ENCODE peak calls at places on chromosome 10, in four cellular contexts. Y is choroid plexus epithelial cell, D is lung, N is cardiac fibroblast. T is an unnamed sample.

GRCh38 chr10:105044902-105045301 is 403.8 kb downstream of the SORCS3 start:
- DNase-seq in Y (no peak), D (no peak), N (no peak), T (no peak)

GRCh38 chr10:70053896-70054641 is 1.4 kb downstream of the MACROH2A2 start:
- DNase-seq in Y (peak), D (no peak), N (peak), T (peak)

GRCh38 chr10:75191821-75192568 is 18.6 kb upstream of the VDAC2 start:
- DNase-seq in Y (peak), D (peak), N (peak), T (peak)

GRCh38 chr10:91909178-91909677 is at the start of gene FGFBP3:
- DNase-seq in Y (peak), D (no peak), N (peak), T (peak)

GRCh38 chr10:69512901-69513300 is 60.3 kb downstream of the NEUROG3 start:
- DNase-seq in Y (no peak), D (no peak), N (peak), T (peak)

GRCh38 chr10:107686095-107686494 is 521.6 kb upstream of the SORCS1 start:
- DNase-seq in Y (no peak), D (no peak), N (no peak), T (no peak)

GRCh38 chr10:107540981-107541380 is 376.5 kb upstream of the SORCS1 start:
- DNase-seq in Y (no peak), D (no peak), N (no peak), T (no peak)

GRCh38 chr10:44993922-44994751 is 6.6 kb upstream of the ZNF22 start:
- DNase-seq in Y (peak), D (no peak), N (peak), T (peak)

GRCh38 chr10:75236178-75236825 is 545 bp upstream of the COMTD1 start:
- DNase-seq in Y (no peak), D (no peak), N (no peak), T (no peak)

GRCh38 chr10:112361951-112362770 is 11.8 kb upstream of the ACSL5 start:
- DNase-seq in Y (peak), D (peak), N (peak), T (peak)

GRCh38 chr10:125640609-125641008 is 42.4 kb downstream of the TEX36 start:
- DNase-seq in Y (no peak), D (no peak), N (no peak), T (no peak)

GRCh38 chr10:50501478-50501877 is 122.3 kb downstream of the SGMS1 start:
- DNase-seq in Y (peak), D (no peak), N (peak), T (peak)

GRCh38 chr10:3126741-3127342 is 45.7 kb downstream of the PITRM1 start:
- DNase-seq in Y (peak), D (no peak), N (no peak), T (no peak)

GRCh38 chr10:69421611-69422308 is 5.0 kb upstream of the TACR2 start:
- DNase-seq in Y (no peak), D (peak), N (peak), T (no peak)

GRCh38 chr10:43160067-43160918 is 22.0 kb downstream of the CSGALNACT2 start:
- DNase-seq in Y (peak), D (peak), N (peak), T (peak)

GRCh38 chr10:69816963-69817605 is 15.4 kb downstream of the COL13A1 start:
- DNase-seq in Y (no peak), D (no peak), N (no peak), T (no peak)

GRCh38 chr10:100046088-100046487 is 35.6 kb downstream of the CPN1 start:
- DNase-seq in Y (peak), D (peak), N (peak), T (peak)

GRCh38 chr10:60943372-60944158 is 420 bp downstream of the RHOBTB1 start:
- DNase-seq in Y (peak), D (peak), N (peak), T (peak)

GRCh38 chr10:114491933-114492332 is 87.6 kb upstream of the AFAP1L2 start:
- DNase-seq in Y (no peak), D (no peak), N (no peak), T (peak)

GRCh38 chr10:44070282-44070681 is 314.6 kb downstream of the CXCL12 start:
- DNase-seq in Y (no peak), D (no peak), N (no peak), T (no peak)

GRCh38 chr10:64115913-64116643 is 594.9 kb downstream of the REEP3 start:
- DNase-seq in Y (peak), D (no peak), N (peak), T (no peak)

GRCh38 chr10:121928528-121928884 is 675 bp upstream of the ATE1 start:
- DNase-seq in Y (peak), D (no peak), N (peak), T (peak)

DNA sequence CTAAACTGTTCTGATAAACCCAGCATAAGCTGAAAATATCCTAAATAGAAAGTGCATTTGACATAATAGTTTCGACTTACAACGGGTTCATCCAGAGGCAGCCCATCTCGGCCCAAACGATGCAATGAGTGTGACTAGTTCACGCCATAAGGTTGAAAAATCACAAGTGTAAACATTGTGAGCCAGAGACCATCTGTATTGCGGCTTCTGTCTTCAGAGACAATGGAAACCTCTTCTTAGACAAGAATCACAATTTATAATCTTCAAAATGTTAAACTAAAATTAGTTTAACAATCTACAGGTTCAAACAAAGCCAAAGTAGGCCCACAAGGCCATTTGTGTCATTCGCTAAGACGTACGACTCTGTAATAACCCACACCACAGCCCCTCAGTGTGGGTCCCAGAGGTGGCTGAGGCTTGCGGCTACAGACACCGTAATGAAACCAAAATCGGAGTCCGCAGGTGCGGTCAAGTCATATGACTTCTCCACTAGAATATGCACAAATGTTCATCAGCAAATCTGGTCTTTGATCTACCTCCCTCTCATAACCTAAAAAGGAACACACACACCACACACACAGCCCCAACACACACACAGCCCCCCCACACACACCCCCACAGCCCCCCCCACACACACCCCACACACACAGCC is 81.8 kb downstream of the DIP2C start:
- DNase-seq in Y (no peak), D (no peak), N (no peak), T (no peak)
- H3K4me3 ChIP-seq in Y (no peak), D (no peak), N (no peak), T (no peak)

GRCh38 chr10:8520382-8520781 is 465.9 kb downstream of the GATA3 start:
- DNase-seq in Y (no peak), D (no peak), N (no peak), T (no peak)
- TF ChIP-seq CTCF in Y (no peak), D (no peak), N (peak), T (no peak)

DNA sequence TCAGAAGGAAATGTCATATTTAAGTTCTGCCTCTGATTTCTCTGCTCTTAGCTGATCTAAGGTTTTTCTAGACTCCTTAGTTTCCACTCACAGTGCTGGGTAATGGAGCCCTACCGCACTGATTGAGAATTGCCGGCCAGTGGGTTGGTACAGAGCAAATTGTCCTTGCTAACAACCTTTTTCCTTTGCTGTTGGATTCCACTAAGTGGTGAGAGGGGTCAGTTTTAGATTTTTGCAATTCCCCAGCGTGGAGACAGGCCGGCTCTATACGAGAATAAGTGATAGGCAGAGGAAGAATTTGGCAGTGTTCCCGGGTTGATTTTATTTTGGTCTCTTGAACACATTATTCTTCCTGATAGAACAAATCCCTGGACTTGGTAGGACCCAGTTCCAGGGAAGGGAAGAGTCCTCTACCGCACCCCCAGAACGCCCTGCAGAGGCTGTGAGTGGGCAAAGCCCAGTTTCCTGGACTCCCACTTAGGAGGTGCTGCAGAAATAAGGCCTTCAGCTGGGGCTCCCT is 2.9 kb upstream of the NRP1 start:
- DNase-seq in Y (peak), D (no peak), N (peak), T (peak)
- H3K4me3 ChIP-seq in Y (peak), D (no peak), N (peak), T (peak)

GRCh38 chr10:84256510-84257342 is 11.9 kb downstream of the RGR start:
- DNase-seq in Y (peak), D (peak), N (peak), T (peak)
- TF ChIP-seq CTCF in Y (peak), D (peak), N (peak), T (peak)

GRCh38 chr10:47165168-47165710 is 134.8 kb upstream of the GDF10 start:
- DNase-seq in Y (no peak), D (no peak), N (no peak), T (no peak)
- H3K4me3 ChIP-seq in Y (peak), D (no peak), N (no peak), T (no peak)

GRCh38 chr10:17179002-17179401 is 22.5 kb downstream of the TRDMT1 start:
- DNase-seq in Y (peak), D (no peak), N (no peak), T (peak)

GRCh38 chr10:17178006-17178405 is 23.5 kb downstream of the TRDMT1 start:
- DNase-seq in Y (no peak), D (no peak), N (no peak), T (no peak)

GRCh38 chr10:17185873-17186272 is 15.6 kb downstream of the TRDMT1 start:
- DNase-seq in Y (no peak), D (no peak), N (no peak), T (no peak)

GRCh38 chr10:17181751-17182150 is 19.7 kb downstream of the TRDMT1 start:
- DNase-seq in Y (peak), D (peak), N (peak), T (no peak)

DNA sequence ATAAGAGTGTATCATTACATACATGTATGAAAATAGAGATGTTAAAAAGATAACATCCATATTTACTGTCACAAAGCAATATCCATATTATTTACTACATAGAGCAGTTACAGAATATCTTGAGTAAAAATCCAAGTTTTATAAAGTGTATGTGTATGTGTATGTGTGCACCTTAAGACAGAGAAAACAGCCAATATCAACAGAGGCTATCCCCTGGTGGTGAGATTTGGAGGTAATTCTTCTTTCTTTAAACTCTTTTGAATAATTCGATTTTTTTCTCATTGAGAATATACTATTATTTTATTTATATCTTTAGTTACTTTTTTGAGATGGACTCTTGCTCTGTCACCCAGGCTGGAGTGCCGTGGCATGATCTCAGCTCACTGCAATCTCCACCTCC is 18.4 kb downstream of the TRDMT1 start:
- DNase-seq in Y (peak), D (no peak), N (no peak), T (no peak)
- TF ChIP-seq CTCF in Y (peak), D (no peak), N (peak), T (peak)

GRCh38 chr10:6410830-6411229 is 169.2 kb downstream of the PRKCQ start:
- DNase-seq in Y (no peak), D (no peak), N (no peak), T (no peak)

GRCh38 chr10:6408799-6409198 is 171.3 kb downstream of the PRKCQ start:
- DNase-seq in Y (no peak), D (no peak), N (no peak), T (no peak)

GRCh38 chr10:6411424-6411823 is 168.7 kb downstream of the PRKCQ start:
- DNase-seq in Y (no peak), D (no peak), N (no peak), T (no peak)

GRCh38 chr10:6407034-6407721 is 172.9 kb downstream of the PRKCQ start:
- DNase-seq in Y (no peak), D (no peak), N (no peak), T (no peak)

DNA sequence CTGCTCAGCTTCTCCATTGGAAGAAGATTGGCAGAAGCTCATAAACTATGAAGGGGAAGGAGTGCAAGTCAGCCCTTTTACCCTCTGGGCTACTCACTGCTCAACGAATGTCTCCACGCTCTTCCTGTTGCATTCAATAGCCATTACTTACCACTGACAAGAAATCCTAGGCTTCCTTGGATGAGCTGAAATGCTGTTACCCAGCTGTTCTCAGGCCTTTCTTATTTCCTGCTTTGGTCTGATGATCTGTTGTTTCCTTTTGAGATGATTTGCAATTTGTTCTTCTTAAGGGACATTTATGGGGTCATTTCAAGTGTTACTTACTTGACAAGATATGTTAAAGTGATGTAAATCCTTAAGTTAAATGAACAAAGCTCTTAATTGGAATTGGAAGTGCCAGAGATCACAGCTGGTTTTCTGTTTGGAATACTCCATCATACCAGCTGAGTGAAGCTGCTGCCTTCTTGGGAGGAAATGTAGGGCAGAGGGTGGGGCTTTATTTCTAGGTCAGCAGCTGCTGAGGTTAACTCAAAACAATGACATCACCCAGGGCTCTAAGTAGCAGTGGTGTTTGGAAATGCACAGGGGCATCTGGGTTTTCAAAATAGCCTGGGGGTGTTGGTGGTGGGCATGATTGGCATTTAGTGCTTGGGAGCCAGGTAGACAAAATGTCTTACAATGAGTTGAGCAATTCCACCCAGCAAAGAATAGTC is 169.9 kb downstream of the PRKCQ start:
- DNase-seq in Y (peak), D (no peak), N (peak), T (peak)
- H3K4me3 ChIP-seq in Y (no peak), D (no peak), N (no peak), T (no peak)

GRCh38 chr10:19347592-19347991 is 299.0 kb downstream of the MALRD1 start:
- DNase-seq in Y (peak), D (no peak), N (peak), T (peak)
- TF ChIP-seq CTCF in Y (peak), D (no peak), N (peak), T (peak)

T was measured in fibroblast of mammary gland.